ENCODE peak calls at places on chromosome 20, in ten cellular contexts. Q is ovary; X is mucosa of descending colon; G is activated T-cell treated with anti-CD3 and anti-CD28 coated beads, Interleukin-2, amount 50 U/mL, for 72 hours; L is bronchial epithelial cell; J is naive thymus-derived CD8-positive, alpha-beta T cell; H is amygdala; N is pancreas; I is stimulated activated CD4-positive, alpha-beta T cell treated with anti-CD3 and anti-CD28 coated beads, Interleukin-4, amount 100 ng/mL, for 1 hour; P is ACHN. B is an unnamed sample.

GRCh38 chr20:1776608-1777475 is 118.4 kb upstream of the SIRPA start:
- DNase-seq in X (peak), N (peak), G (peak), Q (peak), L (peak), P (peak), I (peak), J (peak), H (peak), B (peak)

GRCh38 chr20:50252715-50253500 is 62.3 kb downstream of the CEBPB start:
- DNase-seq in G (no peak), Q (no peak), I (no peak), H (no peak), J (no peak), X (no peak), L (no peak), P (no peak), N (no peak), B (no peak)

GRCh38 chr20:45833883-45834796 is 541 bp downstream of the SNX21 start:
- DNase-seq in X (peak), N (peak), Q (peak), H (peak), G (peak), J (no peak), I (peak), P (peak), L (no peak), B (no peak)

GRCh38 chr20:2390971-2391675 is 10.4 kb downstream of the TGM6 start:
- DNase-seq in X (no peak), G (no peak), P (no peak), H (no peak), I (no peak), L (no peak), Q (no peak), J (no peak), N (no peak), B (no peak)

GRCh38 chr20:50346372-50347347 is 156.0 kb downstream of the CEBPB start:
- DNase-seq in G (peak), Q (peak), X (peak), N (peak), L (peak), J (no peak), I (no peak), P (peak), H (peak), B (no peak)

GRCh38 chr20:61665746-61666470 is 399.8 kb downstream of the TAF4 start:
- DNase-seq in G (no peak), P (no peak), H (no peak), N (no peak), I (no peak), Q (no peak), X (no peak), L (no peak), J (no peak), B (no peak)

GRCh38 chr20:23641936-23642751 is 4.4 kb upstream of the CST3 start:
- DNase-seq in L (peak), J (no peak), I (no peak), P (peak), Q (no peak), X (no peak), G (no peak), N (no peak), H (no peak), B (no peak)

GRCh38 chr20:48682529-48683385 is 145.0 kb downstream of the PREX1 start:
- DNase-seq in I (no peak), Q (peak), H (peak), N (peak), J (no peak), L (peak), X (peak), G (no peak), P (no peak), B (no peak)

GRCh38 chr20:1320016-1320415 is 8.9 kb downstream of the SDCBP2 start:
- DNase-seq in I (no peak), L (no peak), H (no peak), G (no peak), P (no peak), N (no peak), X (no peak), J (no peak), Q (no peak), B (no peak)

GRCh38 chr20:36017034-36017951 is 48.9 kb downstream of the CNBD2 start:
- DNase-seq in X (peak), H (no peak), N (peak), P (peak), I (no peak), Q (peak), J (no peak), L (peak), G (no peak), B (no peak)

GRCh38 chr20:47535088-47535487 is 33.4 kb downstream of the NCOA3 start:
- DNase-seq in P (no peak), N (no peak), L (no peak), I (no peak), J (no peak), Q (no peak), H (no peak), G (no peak), X (no peak), B (no peak)

GRCh38 chr20:23265226-23265625 is 85.4 kb upstream of the NXT1 start:
- DNase-seq in H (no peak), N (no peak), J (no peak), L (no peak), I (no peak), P (no peak), X (no peak), G (no peak), Q (no peak), B (no peak)

GRCh38 chr20:17558941-17559304 is 11.0 kb upstream of the DSTN start:
- DNase-seq in N (no peak), J (no peak), X (no peak), I (no peak), H (no peak), P (no peak), G (no peak), L (no peak), Q (no peak), B (no peak)

GRCh38 chr20:34834459-34834893 is 9.0 kb upstream of the NCOA6 start:
- DNase-seq in G (no peak), J (no peak), H (no peak), N (no peak), X (no peak), P (peak), I (no peak), Q (no peak), L (peak), B (no peak)

GRCh38 chr20:63118786-63119450 is 97.0 kb downstream of the YTHDF1 start:
- DNase-seq in X (no peak), G (no peak), J (no peak), H (no peak), I (no peak), L (no peak), N (no peak), P (no peak), Q (no peak), B (no peak)

GRCh38 chr20:44080646-44081267 is 106.2 kb downstream of the JPH2 start:
- DNase-seq in G (peak), Q (peak), X (peak), P (peak), N (peak), H (peak), L (peak), I (peak), J (peak), B (peak)

GRCh38 chr20:31560900-31561598 is 44.0 kb upstream of the ID1 start:
- DNase-seq in Q (no peak), L (peak), P (peak), G (no peak), I (no peak), X (no peak), H (no peak), J (no peak), N (no peak), B (no peak)

GRCh38 chr20:45309075-45309474 is 976 bp upstream of the MATN4 start:
- DNase-seq in X (no peak), I (no peak), G (no peak), Q (no peak), N (peak), P (no peak), H (no peak), J (no peak), L (no peak), B (no peak)

GRCh38 chr20:57682184-57683038 is 27.4 kb downstream of the PMEPA1 start:
- DNase-seq in N (no peak), P (no peak), X (peak), Q (no peak), H (peak), I (no peak), L (no peak), G (no peak), J (no peak), B (peak)

GRCh38 chr20:4835244-4836177 is 113.8 kb downstream of the PRND start:
- DNase-seq in J (no peak), H (no peak), Q (peak), I (no peak), X (peak), N (no peak), P (no peak), G (no peak), L (no peak), B (no peak)

GRCh38 chr20:7459123-7459522 is 481.1 kb downstream of the HAO1 start:
- DNase-seq in P (no peak), J (no peak), Q (no peak), H (no peak), X (no peak), N (no peak), L (peak), G (no peak), I (no peak), B (no peak)

GRCh38 chr20:43893930-43894329 is 20.7 kb upstream of the TOX2 start:
- DNase-seq in J (no peak), H (no peak), L (peak), Q (no peak), G (no peak), P (no peak), I (no peak), N (no peak), X (no peak), B (no peak)

GRCh38 chr20:1005452-1006027 is 3.4 kb upstream of the RSPO4 start:
- DNase-seq in Q (no peak), G (peak), H (no peak), L (peak), I (peak), N (peak), X (peak), P (peak), J (no peak), B (peak)

GRCh38 chr20:38083338-38084048 is 49.9 kb downstream of the RPRD1B start:
- DNase-seq in H (no peak), G (no peak), N (no peak), I (no peak), L (no peak), J (no peak), X (no peak), Q (no peak), P (no peak), B (no peak)

GRCh38 chr20:40739841-40740240 is 50.8 kb upstream of the MAFB start:
- DNase-seq in J (no peak), N (no peak), L (no peak), H (no peak), X (no peak), P (no peak), G (no peak), Q (no peak), I (no peak), B (no peak)

GRCh38 chr20:63955281-63955845 is 853 bp downstream of the UCKL1 start:
- DNase-seq in J (no peak), P (peak), L (no peak), Q (no peak), N (no peak), G (peak), H (no peak), X (peak), I (peak), B (no peak)

GRCh38 chr20:46056970-46057855 is 28.2 kb downstream of the SLC12A5 start:
- DNase-seq in H (no peak), X (peak), G (peak), L (no peak), J (no peak), N (peak), P (peak), I (peak), Q (peak), B (no peak)

GRCh38 chr20:23622839-23623343 is 14.9 kb downstream of the CST3 start:
- DNase-seq in N (no peak), I (no peak), P (peak), G (no peak), Q (peak), H (no peak), L (peak), X (peak), J (no peak), B (no peak)

GRCh38 chr20:46709459-46710148 is at the start of gene SLC2A10:
- DNase-seq in N (peak), P (peak), H (peak), L (no peak), X (peak), G (no peak), Q (peak), I (no peak), J (no peak), B (no peak)

GRCh38 chr20:50001784-50002311 is 19.1 kb downstream of the SNAI1 start:
- DNase-seq in I (no peak), G (peak), Q (no peak), L (no peak), N (no peak), H (no peak), P (no peak), X (no peak), J (no peak), B (no peak)

GRCh38 chr20:32183947-32184635 is 23.5 kb downstream of the PLAGL2 start:
- DNase-seq in G (no peak), X (no peak), Q (no peak), J (no peak), I (no peak), N (no peak), P (no peak), H (no peak), L (no peak), B (no peak)

B was measured in GM12864.